ENCODE peak calls at places on chromosomes 3 and 15, in five cellular contexts. P is stimulated activated CD4-positive, alpha-beta T cell treated with anti-CD3 and anti-CD28 coated beads, Interleukin-2, amount 100 ng/mL, for 48 hours; R is stimulated activated CD8-positive, alpha-beta memory T cell treated with anti-CD3 and anti-CD28 coated beads, Interleukin-7, amount 100 ng/mL, for 4 hours; O is iPS-NIHi11; X is posterior vena cava. F is an unnamed sample.

GRCh38 chr3:15708882-15709677 is 88.7 kb downstream of the ANKRD28 start:
- DNase-seq in R (no peak), P (no peak), X (no peak), O (no peak), F (no peak)

GRCh38 chr3:176920806-176921205 is 276.5 kb downstream of the TBL1XR1 start:
- DNase-seq in R (no peak), O (no peak), X (no peak), P (no peak), F (no peak)

GRCh38 chr3:150073513-150073912 is 102.8 kb upstream of the PFN2 start:
- DNase-seq in O (no peak), R (no peak), X (no peak), P (no peak), F (no peak)

GRCh38 chr3:179015551-179016020 is 56.0 kb downstream of the ZMAT3 start:
- DNase-seq in O (peak), X (no peak), P (peak), R (peak), F (peak)

GRCh38 chr3:157259825-157260224 is 99.9 kb upstream of the CCNL1 start:
- DNase-seq in X (no peak), P (no peak), R (no peak), O (no peak), F (no peak)

GRCh38 chr3:135806342-135806741 is 159.2 kb upstream of the PPP2R3A start:
- DNase-seq in R (no peak), O (no peak), X (no peak), P (no peak), F (no peak)

GRCh38 chr3:33597257-33597689 is 120.8 kb downstream of the CLASP2 start:
- DNase-seq in O (no peak), R (no peak), P (no peak), X (no peak), F (no peak)

GRCh38 chr3:72663429-72663828 is 184.8 kb downstream of the SHQ1 start:
- DNase-seq in O (no peak), R (no peak), X (no peak), P (no peak), F (no peak)

GRCh38 chr3:157953565-157953964 is 152.7 kb downstream of the SHOX2 start:
- DNase-seq in R (no peak), O (no peak), P (no peak), X (no peak), F (no peak)

GRCh38 chr3:115788921-115789470 is 165.7 kb downstream of the GAP43 start:
- DNase-seq in O (no peak), P (no peak), R (no peak), X (no peak), F (no peak)

GRCh38 chr3:184040010-184040409 is 8.5 kb downstream of the HTR3D start:
- DNase-seq in O (peak), X (no peak), R (no peak), P (no peak), F (no peak)

GRCh38 chr3:109369510-109369909 is 32.2 kb upstream of the DPPA4 start:
- DNase-seq in R (no peak), X (no peak), O (peak), P (no peak), F (no peak)

GRCh38 chr3:188807002-188807401 is 364.8 kb upstream of the TPRG1 start:
- DNase-seq in O (no peak), R (no peak), P (no peak), X (no peak), F (no peak)

GRCh38 chr3:10268930-10269329 is 20.7 kb downstream of the TATDN2 start:
- DNase-seq in P (no peak), X (peak), R (no peak), O (no peak), F (no peak)

GRCh38 chr15:60973637-60974415 is 255.3 kb downstream of the RORA start:
- DNase-seq in P (no peak), O (no peak), X (no peak), R (no peak), F (no peak)